ENCODE peak calls at places on chromosomes 11 and 22, in four cellular contexts. W is K562, H is HepG2, I is GM12878. Q is an unnamed sample.
A peak's percentile ranks its signal among the peaks of the same experiment; 100 is the strongest.

GRCh38 chr11:103652013-103652412 is 384.4 kb upstream of the DDI1 start:
- DNase-seq in W (no peak), H (no peak), I (no peak), Q (no peak)

GRCh38 chr11:122721201-122721963 is 65.9 kb downstream of the UBASH3B start:
- DNase-seq in W (no peak), H (no peak), I (no peak), Q (no peak)

GRCh38 chr11:45322891-45323597 is 36.9 kb upstream of the SYT13 start:
- DNase-seq in W (no peak), H (no peak), I (no peak), Q (no peak)

GRCh38 chr11:910589-911030 is at the start of gene CHID1:
- DNase-seq in W (peak; percentile 97), H (peak; percentile 79), I (no peak), Q (peak; percentile 95)

GRCh38 chr22:49209452-49210195 is 618.0 kb downstream of the BRD1 start:
- DNase-seq in W (no peak), H (peak; percentile 78), I (no peak), Q (no peak)

GRCh38 chr22:38347181-38347943 is 30.1 kb upstream of the CSNK1E start:
- DNase-seq in W (no peak), H (no peak), I (no peak), Q (no peak)

GRCh38 chr11:66745356-66746235 is 16.6 kb upstream of the SPTBN2 start:
- DNase-seq in W (peak; percentile 44), H (no peak), I (no peak), Q (no peak)

GRCh38 chr11:105610796-105611361 is 1.0 kb downstream of the GRIA4 start:
- DNase-seq in W (no peak), H (no peak), I (no peak), Q (no peak)

GRCh38 chr11:35893796-35894475 is 49.9 kb upstream of the LDLRAD3 start:
- DNase-seq in W (no peak), H (no peak), I (no peak), Q (no peak)

GRCh38 chr22:39746600-39747262 is 146.8 kb downstream of the ENTHD1 start:
- DNase-seq in W (no peak), H (no peak), I (no peak), Q (no peak)

GRCh38 chr11:119612814-119613213 is 116.2 kb downstream of the NECTIN1 start:
- DNase-seq in W (no peak), H (no peak), I (no peak), Q (no peak)

GRCh38 chr11:86062719-86063118 is 6.2 kb downstream of the PICALM start:
- DNase-seq in W (no peak), H (no peak), I (no peak), Q (no peak)

GRCh38 chr22:42977574-42977973 is 37.4 kb downstream of the PACSIN2 start:
- DNase-seq in W (no peak), H (no peak), I (no peak), Q (no peak)

GRCh38 chr11:64600281-64600992 is 9.4 kb downstream of the SLC22A12 start:
- DNase-seq in W (no peak), H (no peak), I (no peak), Q (no peak)

DNA sequence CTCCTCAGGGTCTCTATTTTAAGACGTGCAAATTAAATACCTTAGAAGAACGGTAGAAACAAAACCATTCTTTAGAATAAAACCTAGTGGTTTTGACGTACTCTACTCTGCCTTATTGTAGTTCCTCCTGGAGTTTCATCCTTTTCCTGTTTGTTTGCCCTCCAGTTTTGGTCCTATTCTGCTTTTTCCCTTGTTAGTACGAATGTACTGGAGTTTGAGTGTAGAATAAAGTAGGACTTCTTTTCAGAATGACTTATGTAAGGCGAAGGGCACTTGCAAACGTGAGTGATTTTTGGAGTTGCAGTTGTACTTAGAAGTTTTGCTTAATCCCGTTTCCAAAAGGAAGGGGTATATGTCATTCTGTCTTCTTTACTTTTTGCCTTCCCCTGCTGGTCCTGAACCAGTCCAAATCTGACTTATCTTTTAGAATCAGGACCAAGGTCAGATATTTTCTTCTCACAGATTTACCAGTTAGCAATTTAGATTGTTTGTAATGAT is 1.4 kb downstream of the SIK2 start:
- DNase-seq in W (no peak), H (no peak), I (no peak), Q (no peak)
- TF ChIP-seq TARDBP in W (no peak), H (no peak), I (no peak), Q (no peak)

DNA sequence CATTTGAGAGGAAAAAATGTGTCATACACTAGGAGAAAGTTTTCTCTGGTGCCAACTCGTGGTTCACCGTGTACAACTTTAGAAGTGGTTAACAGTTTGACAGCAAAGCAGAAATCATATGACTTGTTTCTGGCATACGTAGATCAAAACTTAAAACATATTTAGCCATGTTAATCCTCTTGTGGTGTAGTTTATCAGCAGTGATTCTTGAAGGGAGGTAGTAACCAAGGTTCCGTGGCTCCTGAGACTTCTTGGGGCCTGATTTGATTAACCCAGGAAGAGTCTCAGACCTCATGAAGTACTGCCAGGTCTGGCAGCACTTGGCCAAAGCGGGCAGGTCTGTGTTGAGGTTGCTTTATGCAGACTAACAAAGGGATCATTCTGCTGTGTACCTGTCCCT is 40.5 kb downstream of the SREBF2 start:
- DNase-seq in W (no peak), H (no peak), I (no peak), Q (no peak)
- TF ChIP-seq TARDBP in W (no peak), H (no peak), I (no peak), Q (no peak)

GRCh38 chr11:100777736-100778135 is 90.6 kb downstream of the ARHGAP42 start:
- DNase-seq in W (no peak), H (no peak), I (no peak), Q (no peak)

GRCh38 chr11:100776212-100776896 is 89.3 kb downstream of the ARHGAP42 start:
- DNase-seq in W (no peak), H (peak; percentile 74), I (no peak), Q (no peak)

GRCh38 chr11:100778386-100778785 is 91.3 kb downstream of the ARHGAP42 start:
- DNase-seq in W (no peak), H (no peak), I (no peak), Q (no peak)

GRCh38 chr11:100777118-100777517 is 90.0 kb downstream of the ARHGAP42 start:
- DNase-seq in W (no peak), H (peak; percentile 65), I (no peak), Q (no peak)

DNA sequence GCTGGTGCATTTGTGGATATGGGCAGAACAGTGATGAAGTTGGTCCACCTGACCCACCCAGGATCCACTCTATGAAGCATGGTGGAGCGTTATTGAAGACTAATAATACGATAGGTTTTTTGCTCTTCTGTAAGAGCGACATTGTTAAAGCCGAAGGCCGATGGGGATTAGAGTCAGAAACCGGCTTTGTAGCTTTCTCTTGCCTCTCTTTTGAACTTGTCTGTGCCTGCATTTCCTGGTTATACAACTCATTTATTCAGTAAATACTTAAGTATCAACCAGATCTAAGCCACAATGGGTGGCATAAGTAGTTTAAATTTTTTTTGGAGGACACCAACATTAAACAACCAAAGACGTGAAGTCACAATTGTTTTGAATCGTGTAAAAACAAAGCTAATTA is 93.4 kb downstream of the ARHGAP42 start:
- DNase-seq in W (no peak), H (no peak), I (no peak), Q (no peak)
- TF ChIP-seq TARDBP in W (no peak), H (no peak), I (no peak), Q (no peak)

GRCh38 chr11:70702040-70702648 is 303.8 kb downstream of the CTTN start:
- DNase-seq in W (no peak), H (no peak), I (no peak), Q (no peak)

GRCh38 chr11:70700871-70701270 is 302.5 kb downstream of the CTTN start:
- DNase-seq in W (no peak), H (no peak), I (no peak), Q (no peak)

GRCh38 chr11:70705097-70705496 is 306.8 kb downstream of the CTTN start:
- DNase-seq in W (no peak), H (no peak), I (no peak), Q (no peak)

GRCh38 chr11:70705930-70706329 is 307.6 kb downstream of the CTTN start:
- DNase-seq in W (no peak), H (no peak), I (no peak), Q (no peak)

GRCh38 chr11:70703141-70704052 is 305.1 kb downstream of the CTTN start:
- DNase-seq in W (no peak), H (peak; percentile 9), I (no peak), Q (no peak)
- TF ChIP-seq TARDBP in W (no peak), H (no peak), I (no peak), Q (no peak)

DNA sequence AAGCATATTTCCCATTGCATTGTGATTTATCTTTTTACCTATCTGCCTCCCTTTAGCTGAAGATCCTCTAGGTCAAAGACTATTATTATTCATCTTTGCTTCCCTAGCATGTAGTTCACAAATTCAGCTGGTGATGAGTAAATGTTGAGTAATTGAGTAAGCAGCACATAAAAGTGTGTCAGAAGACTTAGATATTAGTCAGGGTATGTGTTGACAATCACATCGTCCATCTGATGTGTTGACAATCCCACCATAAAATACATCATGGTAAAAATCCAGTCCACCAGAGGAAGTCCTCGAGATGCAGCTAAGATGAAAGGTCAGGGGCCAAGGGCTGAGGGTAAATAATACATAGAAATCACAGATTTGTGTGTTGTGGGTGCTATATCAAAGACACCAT is 22.9 kb upstream of the ABTB2 start:
- DNase-seq in W (no peak), H (peak; percentile 31), I (no peak), Q (no peak)
- TF ChIP-seq TARDBP in W (no peak), H (no peak), I (no peak), Q (no peak)

Q was measured in HEK293T.